ENCODE peak calls at places on chromosome 22, in four cellular contexts. U is fibroblast of pulmonary artery, L is PC-9, T is WTC11. R is an unnamed sample.
A peak's percentile ranks its signal among the peaks of the same experiment; 100 is the strongest.

GRCh38 chr22:48853627-48854240 is 973.9 kb downstream of the BRD1 start:
- DNase-seq in U (no peak), T (no peak), L (no peak), R (no peak)

GRCh38 chr22:46159777-46160176 is 9.5 kb downstream of the PPARA start:
- DNase-seq in L (peak; percentile 39), U (no peak), T (no peak), R (no peak)

GRCh38 chr22:29048822-29049654 is 12.6 kb downstream of the C22orf31 start:
- DNase-seq in U (no peak), T (no peak), L (no peak), R (no peak)

GRCh38 chr22:49519117-49519737 is 308.4 kb downstream of the BRD1 start:
- DNase-seq in L (no peak), T (no peak), U (no peak), R (no peak)

GRCh38 chr22:34620832-34621231 is 445.1 kb upstream of the ISX start:
- DNase-seq in U (no peak), T (no peak), L (no peak), R (no peak)

GRCh38 chr22:41873391-41873790 is 40.5 kb downstream of the SREBF2 start:
- DNase-seq in L (no peak), T (no peak), U (no peak), R (no peak)

GRCh38 chr22:17980638-17981051 is 43.7 kb downstream of the MICAL3 start:
- DNase-seq in U (peak; percentile 30), T (no peak), L (no peak), R (no peak)

GRCh38 chr22:46275455-46276129 is 7.8 kb downstream of the TTC38 start:
- DNase-seq in L (no peak), T (no peak), U (no peak), R (no peak)

GRCh38 chr22:24159650-24160049 is 21.6 kb upstream of the SUSD2 start:
- DNase-seq in L (peak; percentile 17), U (no peak), T (no peak), R (no peak)

GRCh38 chr22:42680648-42681047 is 31.5 kb upstream of the CYB5R3 start:
- DNase-seq in T (no peak), L (peak; percentile 38), U (peak; percentile 94), R (no peak)

GRCh38 chr22:47165338-47165931 is 403.0 kb downstream of the TBC1D22A start:
- DNase-seq in L (no peak), T (peak; percentile 8), U (no peak), R (no peak)

GRCh38 chr22:18031670-18032454 is 7.5 kb upstream of the MICAL3 start:
- DNase-seq in T (no peak), U (peak; percentile 84), L (peak; percentile 80), R (no peak)

GRCh38 chr22:41338614-41339212 is 37.4 kb downstream of the ZC3H7B start:
- DNase-seq in L (no peak), T (no peak), U (no peak), R (no peak)

GRCh38 chr22:35219012-35219411 is 38.3 kb upstream of the HMGXB4 start:
- DNase-seq in U (peak; percentile 20), L (no peak), T (no peak), R (no peak)

GRCh38 chr22:24954114-24954463 is 1.6 kb downstream of the KIAA1671 start:
- DNase-seq in L (no peak), U (no peak), T (no peak), R (no peak)

GRCh38 chr22:28250036-28250695 is 331.1 kb upstream of the PITPNB start:
- DNase-seq in U (no peak), T (no peak), L (no peak), R (no peak)

GRCh38 chr22:49487950-49488349 is 339.7 kb downstream of the BRD1 start:
- DNase-seq in T (peak; percentile 71), L (peak; percentile 86), U (no peak), R (no peak)

GRCh38 chr22:24588370-24588755 is 4.5 kb downstream of the LRRC75B start:
- DNase-seq in L (peak; percentile 43), T (no peak), U (no peak), R (no peak)

GRCh38 chr22:42632096-42632495 is 8.3 kb downstream of the ATP5MGL start:
- DNase-seq in L (no peak), U (no peak), T (no peak), R (no peak)

GRCh38 chr22:22856364-22856763 is 31.3 kb upstream of the IGLL5 start:
- DNase-seq in L (no peak), T (no peak), U (no peak), R (no peak)

GRCh38 chr22:22856885-22857606 is 30.6 kb upstream of the IGLL5 start:
- DNase-seq in L (no peak), U (no peak), T (no peak), R (no peak)

GRCh38 chr22:22854466-22854865 is 33.1 kb upstream of the IGLL5 start:
- DNase-seq in T (no peak), L (no peak), U (no peak), R (no peak)

GRCh38 chr22:22855085-22855484 is 32.5 kb upstream of the IGLL5 start:
- DNase-seq in T (no peak), U (no peak), L (no peak), R (no peak)

GRCh38 chr22:22855617-22856308 is 31.9 kb upstream of the IGLL5 start:
- DNase-seq in T (peak; percentile 64), U (peak; percentile 21), L (no peak), R (peak; percentile 25)
- TF ChIP-seq CTCF in T (peak; percentile 46), U (peak; percentile 47), L (peak; percentile 55), R (peak; percentile 55)

DNA sequence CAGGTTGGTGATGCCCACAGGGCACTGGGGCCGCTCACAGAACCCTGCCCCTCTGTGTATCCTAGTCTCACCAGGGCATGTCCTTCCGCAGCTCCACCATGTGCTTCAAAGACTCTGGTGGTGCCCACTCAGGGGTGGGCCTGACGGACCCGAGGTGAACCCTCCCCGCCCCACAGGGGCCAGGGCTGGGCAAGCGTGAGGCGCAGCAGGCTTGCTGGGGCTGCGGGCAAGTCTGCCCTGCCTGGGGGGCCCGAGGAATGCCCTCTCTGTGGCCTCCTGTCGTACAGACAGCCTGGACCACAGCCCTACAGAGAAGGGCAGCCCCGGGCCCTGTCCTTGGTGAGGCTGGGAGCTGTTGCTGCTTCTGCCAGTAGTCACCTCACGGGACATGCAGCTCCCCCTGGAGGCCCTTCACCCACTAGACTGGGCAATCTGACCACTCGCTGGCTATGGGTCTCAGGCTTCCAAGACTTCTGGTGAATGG is 40.2 kb downstream of the TBX1 start:
- DNase-seq in T (peak; percentile 58), U (peak; percentile 32), L (no peak), R (peak; percentile 20)
- TF ChIP-seq CTCF in T (no peak), U (peak; percentile 31), L (peak; percentile 30), R (peak; percentile 29)

DNA sequence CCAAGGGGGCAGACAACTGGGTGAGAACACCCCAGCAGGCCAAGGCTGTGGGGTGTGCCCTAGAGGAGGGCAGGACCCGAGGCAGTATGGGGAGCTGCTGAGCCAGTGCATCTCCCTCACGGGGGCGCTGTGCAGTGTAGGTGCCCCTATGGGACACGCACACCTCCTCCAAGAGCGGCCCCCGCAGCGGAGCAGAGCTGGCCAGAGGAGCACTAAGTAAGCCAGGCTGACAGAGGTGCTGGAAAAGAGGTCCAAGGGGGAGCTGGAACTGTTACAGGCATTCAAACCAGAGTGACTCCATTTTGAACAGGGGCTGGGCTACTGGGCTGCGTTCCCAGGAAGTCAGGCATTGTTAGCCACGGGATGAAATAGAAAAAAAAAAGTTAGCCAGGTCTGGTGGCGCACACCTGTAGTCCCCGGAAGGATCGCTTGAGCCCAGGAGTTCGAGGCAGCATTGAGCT is 41.8 kb downstream of the TST start:
- DNase-seq in U (no peak), T (peak; percentile 93), L (peak; percentile 58), R (peak; percentile 38)
- TF ChIP-seq CTCF in U (peak; percentile 34), T (peak; percentile 43), L (no peak), R (peak; percentile 41)

GRCh38 chr22:45094081-45094720 is 69.5 kb upstream of the NUP50 start:
- DNase-seq in T (no peak), L (no peak), U (no peak), R (no peak)

GRCh38 chr22:45091254-45091854 is 72.4 kb upstream of the NUP50 start:
- DNase-seq in U (no peak), L (no peak), T (no peak), R (no peak)

GRCh38 chr22:45092644-45093043 is 71.1 kb upstream of the NUP50 start:
- DNase-seq in L (no peak), T (no peak), U (no peak), R (no peak)

GRCh38 chr22:45087802-45088201 is 75.9 kb upstream of the NUP50 start:
- DNase-seq in T (no peak), U (no peak), L (no peak), R (no peak)

DNA sequence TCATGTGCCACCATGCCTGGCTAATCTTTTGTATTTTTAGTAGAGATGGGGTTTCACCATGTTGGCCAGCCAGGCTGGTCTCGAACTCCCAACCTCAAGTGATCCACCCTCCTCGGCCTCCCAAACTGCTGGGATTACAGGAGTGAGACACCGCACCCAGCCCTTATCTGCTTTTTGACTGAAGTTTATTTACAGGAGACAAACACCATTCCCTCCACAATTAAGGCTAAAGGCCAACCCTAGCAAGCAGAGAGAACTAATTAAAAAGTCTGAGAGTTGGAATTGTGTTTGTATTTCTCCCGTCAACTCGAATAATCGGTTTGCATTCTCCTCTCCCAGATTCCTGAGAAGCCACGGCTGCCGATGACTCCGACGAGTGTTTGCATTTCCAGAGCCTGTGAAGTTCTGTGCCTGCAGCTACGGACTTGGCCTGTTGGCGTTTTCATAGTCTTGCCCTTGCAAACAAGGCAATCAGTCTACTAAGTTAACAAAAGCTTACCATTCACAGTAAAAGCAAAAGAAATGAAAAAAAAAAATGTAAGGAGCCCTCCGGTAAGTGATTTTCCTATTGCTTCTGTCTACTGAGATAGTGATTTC is 73.3 kb upstream of the NUP50 start:
- DNase-seq in L (no peak), U (no peak), T (peak; percentile 54), R (peak; percentile 17)
- TF ChIP-seq CTCF in L (no peak), U (no peak), T (no peak), R (peak; percentile 25)

GRCh38 chr22:26318975-26319374 is 110.1 kb upstream of the ASPHD2 start:
- DNase-seq in U (peak; percentile 19), T (no peak), L (no peak), R (no peak)
- TF ChIP-seq CTCF in U (peak; percentile 27), T (no peak), L (peak; percentile 39), R (no peak)

DNA sequence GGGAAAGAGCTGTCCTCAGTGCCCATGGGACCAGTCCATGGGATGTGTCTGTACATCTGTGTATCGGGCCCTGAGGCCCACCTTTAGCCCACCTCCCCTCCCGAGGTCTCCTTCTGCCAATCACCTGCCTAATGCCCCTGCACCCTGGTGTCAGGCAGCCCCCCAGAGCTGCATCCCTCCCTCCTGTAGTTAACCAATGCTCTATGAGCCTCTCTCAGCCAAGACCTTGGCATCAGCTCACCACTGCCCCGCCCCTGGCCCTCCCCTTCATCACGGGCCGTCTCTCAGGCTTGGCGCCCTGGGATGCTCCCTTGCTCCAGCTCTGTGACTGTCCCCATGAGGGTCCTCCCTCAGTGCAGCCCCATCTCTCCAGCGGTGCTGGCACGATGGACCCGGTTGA is 18.5 kb downstream of the MGAT3 start:
- DNase-seq in U (no peak), T (no peak), L (no peak), R (no peak)
- TF ChIP-seq CTCF in U (no peak), T (no peak), L (no peak), R (no peak)

GRCh38 chr22:39314251-39314971 is 5.0 kb downstream of the RPL3 start:
- DNase-seq in U (no peak), T (no peak), L (no peak), R (no peak)
- TF ChIP-seq CTCF in U (peak; percentile 6), T (no peak), L (no peak), R (peak; percentile 51)